ENCODE peak calls at places on chromosome 11, in six cellular contexts. One of them, this sample, is unnamed.

GRCh38 chr11:23632293-23632692 is 772.0 kb upstream of the CCDC179 start:
- DNase-seq in NT2/D1: no peak
- DNase-seq in K562: no peak
- DNase-seq in HepG2: no peak
- DNase-seq in H1: no peak
- DNase-seq in GM12878: no peak
- DNase-seq in this sample: no peak

GRCh38 chr11:116842909-116843308 is 5.5 kb upstream of the APOA1 start:
- DNase-seq in HepG2: no peak
- DNase-seq in GM12878: no peak
- DNase-seq in NT2/D1: no peak
- DNase-seq in H1: no peak
- DNase-seq in K562: no peak
- DNase-seq in this sample: no peak

GRCh38 chr11:83007909-83008580 is 63.7 kb downstream of the RAB30 start:
- DNase-seq in GM12878: no peak
- DNase-seq in H1: no peak
- DNase-seq in HepG2: peak
- DNase-seq in K562: peak
- DNase-seq in NT2/D1: no peak
- DNase-seq in this sample: no peak

GRCh38 chr11:72432347-72433287 is 1.7 kb downstream of the CLPB start:
- DNase-seq in HepG2: peak
- DNase-seq in NT2/D1: no peak
- DNase-seq in K562: no peak
- DNase-seq in GM12878: no peak
- DNase-seq in H1: no peak
- DNase-seq in this sample: no peak

GRCh38 chr11:128447233-128447632 is 140.1 kb downstream of the ETS1 start:
- DNase-seq in NT2/D1: no peak
- DNase-seq in GM12878: no peak
- DNase-seq in K562: no peak
- DNase-seq in HepG2: no peak
- DNase-seq in H1: no peak
- DNase-seq in this sample: no peak

GRCh38 chr11:123945132-123945531 is 1.5 kb upstream of the OR6T1 start:
- DNase-seq in GM12878: no peak
- DNase-seq in K562: no peak
- DNase-seq in HepG2: no peak
- DNase-seq in H1: no peak
- DNase-seq in NT2/D1: no peak
- DNase-seq in this sample: no peak

GRCh38 chr11:116890193-116890592 is 52.8 kb upstream of the APOA1 start:
- DNase-seq in GM12878: peak
- DNase-seq in NT2/D1: no peak
- DNase-seq in H1: no peak
- DNase-seq in K562: no peak
- DNase-seq in HepG2: no peak
- DNase-seq in this sample: no peak

GRCh38 chr11:763549-764321 is 13.6 kb downstream of the GATD1 start:
- DNase-seq in HepG2: no peak
- DNase-seq in NT2/D1: no peak
- DNase-seq in K562: no peak
- DNase-seq in GM12878: no peak
- DNase-seq in H1: no peak
- DNase-seq in this sample: no peak

GRCh38 chr11:68012843-68013610 is 2.9 kb downstream of the ALDH3B1 start:
- DNase-seq in NT2/D1: peak
- DNase-seq in GM12878: no peak
- DNase-seq in HepG2: peak
- DNase-seq in K562: no peak
- DNase-seq in H1: no peak
- DNase-seq in this sample: peak

GRCh38 chr11:77789731-77790476 is 30.6 kb downstream of the RSF1 start:
- DNase-seq in NT2/D1: no peak
- DNase-seq in K562: no peak
- DNase-seq in H1: no peak
- DNase-seq in GM12878: no peak
- DNase-seq in HepG2: no peak
- DNase-seq in this sample: no peak

GRCh38 chr11:64742940-64743590 is 877 bp downstream of the RASGRP2 start:
- DNase-seq in H1: no peak
- DNase-seq in GM12878: no peak
- DNase-seq in K562: peak
- DNase-seq in NT2/D1: no peak
- DNase-seq in HepG2: no peak
- DNase-seq in this sample: no peak

GRCh38 chr11:39965701-39966100 is 1493.8 kb downstream of the LRRC4C start:
- DNase-seq in HepG2: no peak
- DNase-seq in H1: no peak
- DNase-seq in GM12878: no peak
- DNase-seq in NT2/D1: no peak
- DNase-seq in K562: no peak
- DNase-seq in this sample: no peak

GRCh38 chr11:122898799-122899198 is 16.2 kb downstream of the JHY start:
- DNase-seq in H1: no peak
- DNase-seq in HepG2: no peak
- DNase-seq in NT2/D1: no peak
- DNase-seq in GM12878: no peak
- DNase-seq in K562: no peak
- DNase-seq in this sample: no peak

GRCh38 chr11:13964771-13965074 is 2.2 kb downstream of the SPON1 start:
- DNase-seq in HepG2: no peak
- DNase-seq in H1: no peak
- DNase-seq in NT2/D1: no peak
- DNase-seq in GM12878: no peak
- DNase-seq in K562: no peak
- DNase-seq in this sample: no peak

GRCh38 chr11:13963949-13964770 is 1.6 kb downstream of the SPON1 start:
- DNase-seq in GM12878: no peak
- DNase-seq in K562: no peak
- DNase-seq in HepG2: no peak
- DNase-seq in H1: no peak
- DNase-seq in NT2/D1: no peak
- DNase-seq in this sample: no peak

GRCh38 chr11:13966486-13966885 is 4.0 kb downstream of the SPON1 start:
- DNase-seq in H1: no peak
- DNase-seq in HepG2: no peak
- DNase-seq in NT2/D1: no peak
- DNase-seq in GM12878: no peak
- DNase-seq in K562: no peak
- DNase-seq in this sample: no peak

GRCh38 chr11:13963169-13963948 is 836 bp downstream of the SPON1 start:
- DNase-seq in NT2/D1: no peak
- DNase-seq in GM12878: no peak
- DNase-seq in H1: no peak
- DNase-seq in HepG2: no peak
- DNase-seq in K562: peak
- DNase-seq in this sample: no peak

DNA sequence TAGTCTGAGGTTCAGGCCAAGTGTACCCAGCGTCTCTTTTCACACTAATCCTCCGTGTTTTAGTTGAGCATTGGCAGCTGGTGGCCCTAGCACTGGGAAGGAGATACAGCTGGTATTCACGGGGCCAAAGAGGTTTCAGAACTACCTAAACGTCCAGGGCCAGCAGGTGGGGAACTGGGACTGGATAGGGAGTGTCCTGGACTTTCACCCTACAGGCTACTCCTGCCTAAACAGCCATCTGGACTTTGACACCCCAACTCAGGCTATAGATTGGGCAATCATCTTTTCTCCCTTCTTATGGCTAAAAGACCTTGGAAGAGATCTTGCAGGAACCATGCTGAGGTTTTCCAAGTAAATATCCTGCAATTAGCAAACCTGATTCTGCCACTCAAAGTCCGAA is 2.8 kb downstream of the SPON1 start:
- DNase-seq in HepG2: peak
- DNase-seq in NT2/D1: no peak
- DNase-seq in K562: peak
- DNase-seq in H1: no peak
- DNase-seq in GM12878: no peak
- DNase-seq in this sample: no peak
- TF ChIP-seq ZNF274 in HepG2: no peak
- TF ChIP-seq ZNF274 in NT2/D1: no peak
- TF ChIP-seq ZNF274 in K562: no peak
- TF ChIP-seq ZNF274 in H1: no peak
- TF ChIP-seq ZNF274 in GM12878: no peak
- TF ChIP-seq ZNF274 in this sample: no peak

DNA sequence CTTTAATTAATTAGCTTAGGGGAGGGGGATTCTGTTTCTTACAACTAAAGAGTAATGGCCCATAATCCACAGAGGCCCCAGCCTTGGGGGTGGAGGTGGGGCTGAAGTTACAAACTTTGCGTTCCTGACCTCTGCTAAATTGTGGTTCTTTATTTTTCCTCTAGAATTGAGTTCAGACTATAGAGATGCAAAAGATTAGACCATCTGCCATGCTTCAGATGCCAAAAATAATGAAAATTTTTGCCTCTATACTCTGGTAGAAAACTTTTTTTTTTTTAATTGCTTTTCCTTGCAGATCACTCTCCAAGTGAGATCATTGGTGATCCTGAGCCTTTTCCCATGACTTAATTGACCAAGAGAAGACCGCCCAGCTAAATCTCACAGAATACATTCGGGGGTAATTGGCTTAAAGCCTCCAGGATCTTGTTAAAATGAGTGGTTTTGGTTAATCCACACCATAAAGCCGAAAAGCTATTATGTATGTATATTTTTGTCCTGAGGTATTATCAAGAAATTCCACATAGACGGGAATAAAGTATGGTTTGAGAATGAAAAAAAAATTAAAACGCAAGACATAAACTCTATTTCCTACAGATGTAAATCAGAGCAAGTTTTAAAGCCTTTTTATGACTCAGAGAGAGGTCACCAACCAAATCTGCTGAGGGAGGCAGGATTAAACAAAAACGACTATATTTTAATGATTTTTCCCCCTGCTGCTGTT is 63.9 kb downstream of the PARVA start:
- DNase-seq in GM12878: no peak
- DNase-seq in H1: no peak
- DNase-seq in HepG2: no peak
- DNase-seq in K562: no peak
- DNase-seq in NT2/D1: no peak
- DNase-seq in this sample: no peak
- TF ChIP-seq ZNF274 in GM12878: no peak
- TF ChIP-seq ZNF274 in H1: no peak
- TF ChIP-seq ZNF274 in HepG2: no peak
- TF ChIP-seq ZNF274 in K562: no peak
- TF ChIP-seq ZNF274 in NT2/D1: no peak
- TF ChIP-seq ZNF274 in this sample: no peak

DNA sequence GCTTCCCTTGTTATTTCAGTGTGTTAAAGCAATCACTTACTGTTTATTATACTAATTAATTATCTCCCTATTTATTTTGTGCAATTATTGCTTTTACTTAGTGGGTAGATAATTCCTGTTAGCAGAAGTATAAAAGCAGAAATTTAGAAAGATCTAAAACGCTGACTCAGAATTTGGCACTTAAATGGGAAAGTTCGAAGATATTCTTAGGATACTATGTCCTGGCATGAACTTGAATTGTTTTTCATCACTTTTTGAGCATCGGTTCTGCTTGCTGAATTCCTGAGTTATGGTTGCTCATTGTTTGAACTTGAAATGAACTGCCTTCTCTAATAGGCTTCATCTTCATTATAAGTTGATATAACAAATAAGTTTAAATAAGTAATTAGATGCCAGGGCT is 325.4 kb downstream of the JRKL start:
- DNase-seq in GM12878: no peak
- DNase-seq in NT2/D1: no peak
- DNase-seq in K562: no peak
- DNase-seq in HepG2: no peak
- DNase-seq in H1: no peak
- DNase-seq in this sample: no peak
- TF ChIP-seq ZNF274 in GM12878: no peak
- TF ChIP-seq ZNF274 in NT2/D1: no peak
- TF ChIP-seq ZNF274 in K562: no peak
- TF ChIP-seq ZNF274 in HepG2: no peak
- TF ChIP-seq ZNF274 in H1: no peak
- TF ChIP-seq ZNF274 in this sample: no peak

GRCh38 chr11:3855808-3856491 is 486 bp downstream of the STIM1 start:
- DNase-seq in GM12878: no peak
- DNase-seq in HepG2: no peak
- DNase-seq in NT2/D1: no peak
- DNase-seq in H1: no peak
- DNase-seq in K562: no peak
- DNase-seq in this sample: no peak

GRCh38 chr11:3854660-3854976 is 846 bp upstream of the STIM1 start:
- DNase-seq in K562: no peak
- DNase-seq in NT2/D1: no peak
- DNase-seq in GM12878: no peak
- DNase-seq in H1: no peak
- DNase-seq in HepG2: no peak
- DNase-seq in this sample: no peak

GRCh38 chr11:3853545-3853842 is 2.0 kb upstream of the STIM1 start:
- DNase-seq in NT2/D1: no peak
- DNase-seq in K562: no peak
- DNase-seq in GM12878: no peak
- DNase-seq in HepG2: no peak
- DNase-seq in H1: no peak
- DNase-seq in this sample: no peak

GRCh38 chr11:3854977-3855807 is at the start of gene STIM1:
- DNase-seq in GM12878: peak
- DNase-seq in HepG2: peak
- DNase-seq in K562: peak
- DNase-seq in H1: peak
- DNase-seq in NT2/D1: peak
- DNase-seq in this sample: peak

DNA sequence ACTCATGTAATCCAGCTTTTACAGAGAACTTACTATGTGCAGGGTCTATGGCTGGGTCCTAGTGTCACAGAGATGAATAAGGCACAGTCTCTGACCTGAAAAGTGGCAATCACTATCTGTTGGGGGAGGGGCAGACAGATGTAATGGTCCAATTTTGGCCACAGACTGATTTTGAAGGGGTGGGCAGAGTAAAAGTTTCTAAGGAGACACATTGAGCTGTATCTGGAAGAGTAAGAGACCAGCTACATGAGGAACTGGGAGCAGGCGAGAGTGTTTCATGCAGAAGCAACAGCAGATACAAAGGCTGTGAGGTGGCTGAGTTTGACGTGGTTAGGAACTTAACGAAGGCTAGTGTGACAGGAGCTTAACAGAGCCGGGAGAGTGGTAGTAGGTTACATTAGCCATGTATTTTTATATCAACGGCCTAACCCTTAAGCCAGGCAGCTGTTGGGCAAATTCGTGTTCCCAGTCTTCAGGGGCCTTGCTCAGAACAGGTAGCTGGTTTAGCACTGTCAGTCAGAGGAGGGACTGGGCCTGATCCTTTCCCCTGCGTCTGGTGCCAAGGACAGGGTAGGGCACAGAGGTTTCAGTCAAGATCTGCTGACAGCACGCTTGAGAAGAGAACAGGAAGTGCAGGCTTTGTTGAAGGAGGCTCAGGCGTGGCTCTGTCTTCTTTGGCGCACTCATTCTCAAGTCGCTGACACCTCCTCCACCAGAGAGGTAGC is 1.4 kb upstream of the STIM1 start:
- DNase-seq in GM12878: peak
- DNase-seq in NT2/D1: no peak
- DNase-seq in H1: no peak
- DNase-seq in HepG2: no peak
- DNase-seq in K562: no peak
- DNase-seq in this sample: no peak
- TF ChIP-seq ZNF274 in GM12878: no peak
- TF ChIP-seq ZNF274 in NT2/D1: no peak
- TF ChIP-seq ZNF274 in H1: no peak
- TF ChIP-seq ZNF274 in HepG2: no peak
- TF ChIP-seq ZNF274 in K562: no peak
- TF ChIP-seq ZNF274 in this sample: no peak

GRCh38 chr11:33716236-33716635 is 15.6 kb upstream of the C11orf91 start:
- DNase-seq in HepG2: no peak
- DNase-seq in NT2/D1: no peak
- DNase-seq in K562: no peak
- DNase-seq in H1: no peak
- DNase-seq in GM12878: no peak
- DNase-seq in this sample: no peak
- TF ChIP-seq ZNF274 in HepG2: no peak
- TF ChIP-seq ZNF274 in NT2/D1: no peak
- TF ChIP-seq ZNF274 in K562: no peak
- TF ChIP-seq ZNF274 in H1: no peak
- TF ChIP-seq ZNF274 in GM12878: no peak
- TF ChIP-seq ZNF274 in this sample: no peak